ENCODE peak calls at places on chromosomes 16 and 17, in six cellular contexts. One of them, this sample, is unnamed.

GRCh38 chr17:20992987-20993862 is 49.6 kb downstream of the USP22 start:
- DNase-seq in mucosa of gallbladder: peak
- DNase-seq in RWPE1: peak
- DNase-seq in stimulated activated CD4-positive, alpha-beta T cell treated with anti-CD3 and anti-CD28 coated beads, Interleukin-4, amount 100 ng/mL, for 1 hour: peak
- DNase-seq in glutamatergic neuron: peak
- DNase-seq in progenitor cell of endocrine pancreas: peak
- DNase-seq in this sample: peak

GRCh38 chr17:76889323-76889722 is 21.1 kb downstream of the MGAT5B start:
- DNase-seq in stimulated activated CD4-positive, alpha-beta T cell treated with anti-CD3 and anti-CD28 coated beads, Interleukin-4, amount 100 ng/mL, for 1 hour: no peak
- DNase-seq in progenitor cell of endocrine pancreas: no peak
- DNase-seq in glutamatergic neuron: no peak
- DNase-seq in RWPE1: no peak
- DNase-seq in mucosa of gallbladder: no peak
- DNase-seq in this sample: no peak

GRCh38 chr16:70433456-70434103 is 5.3 kb downstream of the ST3GAL2 start:
- DNase-seq in RWPE1: no peak
- DNase-seq in mucosa of gallbladder: peak
- DNase-seq in progenitor cell of endocrine pancreas: no peak
- DNase-seq in glutamatergic neuron: no peak
- DNase-seq in stimulated activated CD4-positive, alpha-beta T cell treated with anti-CD3 and anti-CD28 coated beads, Interleukin-4, amount 100 ng/mL, for 1 hour: no peak
- DNase-seq in this sample: peak

GRCh38 chr16:9256196-9256595 is 164.8 kb downstream of the HAPSTR1 start:
- DNase-seq in glutamatergic neuron: peak
- DNase-seq in RWPE1: peak
- DNase-seq in mucosa of gallbladder: no peak
- DNase-seq in stimulated activated CD4-positive, alpha-beta T cell treated with anti-CD3 and anti-CD28 coated beads, Interleukin-4, amount 100 ng/mL, for 1 hour: peak
- DNase-seq in progenitor cell of endocrine pancreas: peak
- DNase-seq in this sample: peak

GRCh38 chr17:76388966-76389888 is 4.8 kb downstream of the SPHK1 start:
- DNase-seq in glutamatergic neuron: no peak
- DNase-seq in stimulated activated CD4-positive, alpha-beta T cell treated with anti-CD3 and anti-CD28 coated beads, Interleukin-4, amount 100 ng/mL, for 1 hour: no peak
- DNase-seq in mucosa of gallbladder: no peak
- DNase-seq in progenitor cell of endocrine pancreas: no peak
- DNase-seq in RWPE1: no peak
- DNase-seq in this sample: no peak

GRCh38 chr16:4415538-4416199 is 727 bp downstream of the CORO7 start:
- DNase-seq in glutamatergic neuron: peak
- DNase-seq in RWPE1: no peak
- DNase-seq in mucosa of gallbladder: peak
- DNase-seq in stimulated activated CD4-positive, alpha-beta T cell treated with anti-CD3 and anti-CD28 coated beads, Interleukin-4, amount 100 ng/mL, for 1 hour: peak
- DNase-seq in progenitor cell of endocrine pancreas: no peak
- DNase-seq in this sample: no peak

GRCh38 chr17:17223736-17224135 is 13.2 kb downstream of the FLCN start:
- DNase-seq in progenitor cell of endocrine pancreas: no peak
- DNase-seq in stimulated activated CD4-positive, alpha-beta T cell treated with anti-CD3 and anti-CD28 coated beads, Interleukin-4, amount 100 ng/mL, for 1 hour: no peak
- DNase-seq in mucosa of gallbladder: no peak
- DNase-seq in glutamatergic neuron: no peak
- DNase-seq in RWPE1: no peak
- DNase-seq in this sample: no peak

GRCh38 chr16:12462690-12463646 is 340.7 kb downstream of the CPPED1 start:
- DNase-seq in progenitor cell of endocrine pancreas: no peak
- DNase-seq in glutamatergic neuron: no peak
- DNase-seq in mucosa of gallbladder: no peak
- DNase-seq in stimulated activated CD4-positive, alpha-beta T cell treated with anti-CD3 and anti-CD28 coated beads, Interleukin-4, amount 100 ng/mL, for 1 hour: no peak
- DNase-seq in RWPE1: no peak
- DNase-seq in this sample: no peak

GRCh38 chr17:6623941-6624340 is 16.6 kb downstream of the KIAA0753 start:
- DNase-seq in mucosa of gallbladder: no peak
- DNase-seq in RWPE1: no peak
- DNase-seq in glutamatergic neuron: no peak
- DNase-seq in progenitor cell of endocrine pancreas: no peak
- DNase-seq in stimulated activated CD4-positive, alpha-beta T cell treated with anti-CD3 and anti-CD28 coated beads, Interleukin-4, amount 100 ng/mL, for 1 hour: no peak
- DNase-seq in this sample: no peak

GRCh38 chr16:57585051-57585687 is 42.7 kb downstream of the ADGRG5 start:
- DNase-seq in progenitor cell of endocrine pancreas: no peak
- DNase-seq in RWPE1: no peak
- DNase-seq in stimulated activated CD4-positive, alpha-beta T cell treated with anti-CD3 and anti-CD28 coated beads, Interleukin-4, amount 100 ng/mL, for 1 hour: no peak
- DNase-seq in mucosa of gallbladder: peak
- DNase-seq in glutamatergic neuron: no peak
- DNase-seq in this sample: no peak

GRCh38 chr16:68257906-68258800 is 6.2 kb upstream of the SLC7A6 start:
- DNase-seq in mucosa of gallbladder: no peak
- DNase-seq in progenitor cell of endocrine pancreas: no peak
- DNase-seq in glutamatergic neuron: no peak
- DNase-seq in RWPE1: no peak
- DNase-seq in stimulated activated CD4-positive, alpha-beta T cell treated with anti-CD3 and anti-CD28 coated beads, Interleukin-4, amount 100 ng/mL, for 1 hour: no peak
- DNase-seq in this sample: no peak

GRCh38 chr17:3879591-3880417 is 13.0 kb downstream of the CAMKK1 start:
- DNase-seq in RWPE1: no peak
- DNase-seq in stimulated activated CD4-positive, alpha-beta T cell treated with anti-CD3 and anti-CD28 coated beads, Interleukin-4, amount 100 ng/mL, for 1 hour: no peak
- DNase-seq in glutamatergic neuron: no peak
- DNase-seq in progenitor cell of endocrine pancreas: no peak
- DNase-seq in mucosa of gallbladder: no peak
- DNase-seq in this sample: peak

This sample was measured in BE2C.